ENCODE peak calls at places on chromosomes 4 and X, in five cellular contexts. One of them, this sample, is unnamed.

GRCh38 chr4:11485926-11486325 is 57.2 kb upstream of the HS3ST1 start:
- DNase-seq in RKO: no peak
- DNase-seq in T-helper 2 cell: no peak
- DNase-seq in amniotic stem cell: no peak
- DNase-seq in dorsolateral prefrontal cortex: no peak
- DNase-seq in this sample: no peak

GRCh38 chr4:96691496-96691895 is 851.6 kb downstream of the PDHA2 start:
- DNase-seq in RKO: no peak
- DNase-seq in T-helper 2 cell: no peak
- DNase-seq in amniotic stem cell: no peak
- DNase-seq in dorsolateral prefrontal cortex: no peak
- DNase-seq in this sample: no peak

GRCh38 chrX:149841929-149842328 is 39.1 kb upstream of the MAGEA8 start:
- DNase-seq in RKO: no peak
- DNase-seq in T-helper 2 cell: no peak
- DNase-seq in amniotic stem cell: no peak
- DNase-seq in dorsolateral prefrontal cortex: no peak
- DNase-seq in this sample: no peak

GRCh38 chr4:48635980-48636379 is 144.1 kb downstream of the FRYL start:
- DNase-seq in RKO: no peak
- DNase-seq in T-helper 2 cell: no peak
- DNase-seq in amniotic stem cell: no peak
- DNase-seq in dorsolateral prefrontal cortex: no peak
- DNase-seq in this sample: no peak

GRCh38 chrX:109760922-109761250 is 27.8 kb upstream of the ACSL4 start:
- DNase-seq in RKO: no peak
- DNase-seq in T-helper 2 cell: no peak
- DNase-seq in amniotic stem cell: no peak
- DNase-seq in dorsolateral prefrontal cortex: no peak
- DNase-seq in this sample: no peak

GRCh38 chrX:51144828-51145442 is 187.7 kb upstream of the NUDT10 start:
- DNase-seq in RKO: peak
- DNase-seq in T-helper 2 cell: no peak
- DNase-seq in amniotic stem cell: no peak
- DNase-seq in dorsolateral prefrontal cortex: no peak
- DNase-seq in this sample: no peak

GRCh38 chrX:22300130-22300529 is 27.4 kb downstream of the CBLL2 start:
- DNase-seq in RKO: peak
- DNase-seq in T-helper 2 cell: no peak
- DNase-seq in amniotic stem cell: no peak
- DNase-seq in dorsolateral prefrontal cortex: no peak
- DNase-seq in this sample: no peak

GRCh38 chr4:80017125-80017854 is 55.7 kb downstream of the ANTXR2 start:
- DNase-seq in RKO: peak
- DNase-seq in T-helper 2 cell: no peak
- DNase-seq in amniotic stem cell: no peak
- DNase-seq in dorsolateral prefrontal cortex: no peak
- DNase-seq in this sample: no peak